ENCODE peak calls at places on chromosomes 16 and 17, in eight cellular contexts. H is uterus, K is AG04450, R is pancreas, Z is prostate gland, C is heart left ventricle, G is A549, X is psoas muscle. N is an unnamed sample.

GRCh38 chr17:42767512-42767911 is 5.7 kb upstream of the VPS25 start:
- DNase-seq in X (no peak), R (no peak), K (no peak), G (no peak), Z (no peak), C (no peak), H (no peak), N (no peak)

GRCh38 chr16:49575352-49576172 is 202.0 kb downstream of the C16orf78 start:
- DNase-seq in C (peak), H (no peak), G (no peak), Z (no peak), R (peak), X (no peak), K (no peak), N (peak)

GRCh38 chr16:28925386-28926228 is 569 bp upstream of the RABEP2 start:
- DNase-seq in K (no peak), Z (peak), R (no peak), X (peak), G (peak), C (peak), H (peak), N (no peak)

GRCh38 chr16:88807626-88808453 is 3.9 kb downstream of the APRT start:
- DNase-seq in Z (no peak), C (no peak), X (peak), H (no peak), R (no peak), G (no peak), K (no peak), N (no peak)

GRCh38 chr16:68062910-68063393 is 22.2 kb upstream of the NFATC3 start:
- DNase-seq in G (no peak), R (no peak), H (no peak), K (no peak), C (no peak), Z (no peak), X (no peak), N (no peak)

GRCh38 chr16:77297996-77298637 is 98.9 kb downstream of the SYCE1L start:
- DNase-seq in H (no peak), C (no peak), X (no peak), R (no peak), K (no peak), G (no peak), Z (no peak), N (no peak)

GRCh38 chr17:68455756-68456528 is 1.4 kb downstream of the WIPI1 start:
- DNase-seq in G (no peak), K (no peak), Z (peak), R (no peak), H (no peak), C (no peak), X (no peak), N (no peak)

GRCh38 chr16:57115504-57116182 is 23.3 kb downstream of the CPNE2 start:
- DNase-seq in Z (peak), C (peak), H (peak), R (no peak), K (no peak), G (no peak), X (peak), N (peak)

GRCh38 chr17:80774146-80774545 is 217.5 kb upstream of the CHMP6 start:
- DNase-seq in Z (no peak), K (no peak), R (no peak), C (no peak), H (no peak), X (peak), G (no peak), N (no peak)

GRCh38 chr17:14737984-14738651 is 437.2 kb downstream of the HS3ST3B1 start:
- DNase-seq in G (peak), X (peak), Z (peak), K (peak), H (no peak), R (peak), C (peak), N (no peak)

GRCh38 chr16:86492267-86492960 is 17.9 kb upstream of the FOXF1 start:
- DNase-seq in X (no peak), G (no peak), K (no peak), C (no peak), Z (no peak), H (no peak), R (no peak), N (no peak)

GRCh38 chr16:626787-627457 is 3.9 kb upstream of the WFIKKN1 start:
- DNase-seq in H (peak), Z (no peak), G (peak), K (peak), R (no peak), X (peak), C (no peak), N (peak)

GRCh38 chr16:65600046-65600445 is 478.2 kb upstream of the CDH11 start:
- DNase-seq in R (no peak), Z (no peak), H (no peak), G (no peak), K (no peak), C (no peak), X (no peak), N (no peak)

GRCh38 chr17:80991645-80992076 is at the start of gene CHMP6:
- DNase-seq in X (peak), H (peak), K (peak), G (peak), Z (peak), R (peak), C (peak), N (peak)

GRCh38 chr17:34024303-34025178 is 230.5 kb upstream of the CCL2 start:
- DNase-seq in G (no peak), R (no peak), C (no peak), Z (no peak), X (no peak), H (no peak), K (no peak), N (no peak)

GRCh38 chr16:24755201-24755874 is 25.9 kb downstream of the TNRC6A start:
- DNase-seq in C (no peak), K (no peak), Z (no peak), H (no peak), R (no peak), G (no peak), X (no peak), N (no peak)

GRCh38 chr16:8374032-8374431 is 216.3 kb downstream of the TMEM114 start:
- DNase-seq in R (no peak), C (no peak), H (no peak), G (no peak), K (no peak), X (no peak), Z (no peak), N (no peak)

GRCh38 chr16:56866955-56867830 is 2.2 kb downstream of the SLC12A3 start:
- DNase-seq in X (no peak), G (peak), C (no peak), H (no peak), R (no peak), K (no peak), Z (peak), N (no peak)

GRCh38 chr16:88911946-88912310 is 45.5 kb upstream of the PABPN1L start:
- DNase-seq in C (no peak), R (no peak), G (no peak), X (no peak), H (no peak), Z (no peak), K (no peak), N (no peak)

GRCh38 chr16:27644165-27644564 is 94.2 kb downstream of the KATNIP start:
- DNase-seq in C (no peak), G (no peak), R (no peak), Z (no peak), H (no peak), X (no peak), K (no peak), N (no peak)

GRCh38 chr16:27639588-27640276 is 89.8 kb downstream of the KATNIP start:
- DNase-seq in R (no peak), K (peak), H (no peak), G (peak), X (no peak), C (no peak), Z (peak), N (no peak)

GRCh38 chr16:27640277-27640600 is 90.3 kb downstream of the KATNIP start:
- DNase-seq in R (no peak), H (no peak), C (no peak), X (no peak), K (no peak), G (no peak), Z (no peak), N (peak)

GRCh38 chr16:27641260-27641659 is 91.3 kb downstream of the KATNIP start:
- DNase-seq in G (no peak), R (no peak), Z (no peak), K (no peak), X (no peak), H (no peak), C (no peak), N (no peak)

DNA sequence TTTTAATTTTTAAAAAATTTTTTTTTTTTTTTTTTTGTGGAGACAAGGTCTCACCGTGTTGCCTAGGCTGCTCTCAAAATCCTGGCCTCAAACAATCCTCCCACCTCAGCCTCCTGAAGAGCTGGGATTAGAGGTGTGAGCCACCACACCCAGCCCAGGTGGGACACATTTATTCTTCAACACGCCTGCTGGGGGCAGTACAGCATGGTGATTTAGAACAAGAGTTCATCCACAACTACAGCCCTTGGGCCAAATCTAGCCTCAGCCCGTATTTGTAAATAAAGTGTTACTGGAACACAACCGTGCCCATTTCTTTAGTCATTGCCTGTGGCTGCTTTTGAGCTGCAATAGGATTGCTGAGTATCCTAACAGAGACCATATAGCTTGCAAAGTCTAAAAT is 92.8 kb downstream of the KATNIP start:
- DNase-seq in C (no peak), R (no peak), H (no peak), K (no peak), Z (no peak), G (no peak), X (no peak), N (no peak)
- TF ChIP-seq CTCF in C (peak), R (no peak), H (no peak), K (no peak), Z (no peak), G (no peak), X (peak), N (peak)

DNA sequence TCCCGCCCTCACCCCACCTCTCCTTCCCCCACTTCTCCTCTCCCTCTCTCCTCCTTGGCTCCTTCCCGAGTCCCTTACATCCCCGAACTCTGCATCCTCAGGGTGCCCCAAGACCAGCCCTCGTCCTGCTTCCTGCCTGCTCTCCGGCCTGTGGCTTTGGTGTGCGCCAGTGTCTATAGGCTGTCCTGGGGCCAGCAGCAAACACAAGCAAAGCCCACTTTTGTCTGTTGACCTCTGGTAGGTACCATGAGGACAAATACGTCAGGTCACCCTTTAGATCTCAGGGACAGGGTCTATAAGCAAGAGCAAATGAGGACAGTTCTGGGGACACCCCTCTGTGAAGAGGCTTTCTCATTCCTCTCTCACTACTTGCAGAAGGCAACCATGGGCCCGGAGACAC is 327 bp upstream of the COPZ2 start:
- DNase-seq in Z (no peak), K (no peak), R (no peak), G (peak), H (no peak), C (no peak), X (no peak), N (no peak)
- H3K4me3 ChIP-seq in Z (peak), K (peak), R (peak), G (peak), H (peak), C (peak), X (peak), N (no peak)

GRCh38 chr16:17965131-17965530 is 371.4 kb downstream of the NPIPA8 start:
- DNase-seq in R (no peak), K (no peak), X (no peak), G (no peak), H (no peak), C (no peak), Z (no peak), N (no peak)

GRCh38 chr16:17962726-17963125 is 373.8 kb downstream of the NPIPA8 start:
- DNase-seq in H (no peak), Z (no peak), C (no peak), K (no peak), R (no peak), X (no peak), G (no peak), N (no peak)

GRCh38 chr16:17964196-17964595 is 372.3 kb downstream of the NPIPA8 start:
- DNase-seq in C (no peak), K (no peak), Z (no peak), H (no peak), X (no peak), R (no peak), G (no peak), N (no peak)

DNA sequence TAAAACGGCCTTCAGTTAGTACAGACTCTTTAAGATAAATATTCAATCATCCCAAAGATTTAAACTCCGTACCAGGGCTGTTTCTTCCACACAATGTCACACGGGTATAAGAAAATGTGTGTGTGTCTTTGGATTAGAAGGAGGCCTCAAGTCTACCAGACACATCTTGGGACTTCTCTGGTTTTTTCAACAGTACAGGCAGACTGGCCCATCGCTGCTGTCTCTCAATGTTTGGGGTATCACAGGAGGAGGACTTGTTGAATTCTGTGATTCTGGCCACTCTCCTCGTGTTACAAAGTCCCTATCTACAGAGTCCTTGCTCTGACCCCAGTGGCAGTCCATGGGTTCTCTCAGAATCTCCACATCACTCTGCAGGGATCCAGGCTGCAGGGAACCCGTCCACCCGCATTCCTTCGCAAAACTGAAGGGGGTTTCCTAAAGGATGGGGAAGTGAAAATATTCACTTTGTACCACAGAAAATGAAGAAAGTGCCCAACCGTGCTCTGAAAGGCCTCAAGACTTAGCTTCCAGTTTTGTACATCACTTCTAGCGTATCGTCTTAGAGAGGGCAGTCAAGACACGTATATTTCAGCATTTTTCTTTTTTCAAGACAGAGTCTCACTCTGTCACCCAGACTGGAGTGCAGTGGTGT is 373.2 kb downstream of the NPIPA8 start:
- DNase-seq in H (no peak), G (no peak), K (no peak), R (no peak), Z (no peak), C (no peak), X (no peak), N (no peak)
- H3K27ac ChIP-seq in H (no peak), G (no peak), K (no peak), R (no peak), Z (no peak), C (no peak), X (no peak), N (no peak)

DNA sequence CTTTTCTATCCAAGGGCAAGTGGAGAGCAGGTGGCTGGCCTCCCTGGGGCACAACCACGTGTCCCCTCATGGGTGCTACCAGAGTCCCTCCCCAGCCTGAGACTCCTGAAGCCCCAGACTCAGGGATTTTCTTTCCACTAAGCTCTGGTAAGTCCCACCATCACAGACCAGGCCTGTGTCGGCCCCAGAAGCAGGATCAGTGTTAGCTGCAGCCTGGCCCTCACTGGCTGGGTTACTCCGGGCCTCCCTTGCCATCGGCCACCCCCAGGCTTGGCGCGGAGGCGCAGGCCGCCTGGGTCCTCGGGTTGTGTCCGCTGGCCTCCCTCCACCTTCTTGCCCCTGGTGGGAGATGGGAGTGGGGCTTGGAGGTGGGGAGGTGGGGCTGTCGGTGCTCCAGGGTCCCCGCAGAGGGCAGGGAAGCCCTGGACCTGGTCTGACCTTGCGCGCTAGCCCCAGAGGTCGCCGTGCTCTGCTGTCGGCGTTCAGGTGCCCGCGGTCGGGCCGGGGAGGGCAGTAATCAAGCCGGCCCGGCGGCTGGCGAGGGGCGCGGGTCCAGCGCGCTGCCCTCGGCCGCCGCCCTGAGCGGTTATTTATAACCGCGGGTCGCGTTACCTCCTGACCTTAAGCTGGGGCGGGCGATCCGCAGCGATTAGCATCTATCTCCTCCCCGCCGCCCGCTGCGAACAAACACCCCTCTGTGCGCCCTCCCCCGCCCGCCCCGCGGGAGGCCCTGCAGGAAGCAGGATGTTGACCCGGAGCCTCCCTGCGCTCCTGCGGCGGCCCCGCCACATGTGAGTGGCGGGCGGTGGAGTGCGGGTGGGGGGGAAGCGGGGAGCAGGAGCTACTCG is 78.1 kb upstream of the TOB1 start:
- DNase-seq in H (peak), X (peak), R (peak), Z (peak), C (peak), G (peak), K (no peak), N (no peak)
- TF ChIP-seq CTCF in H (no peak), X (no peak), R (no peak), Z (peak), C (no peak), G (no peak), K (no peak), N (peak)

GRCh38 chr17:39164675-39165143 is 1.3 kb downstream of the ARL5C start:
- DNase-seq in K (peak), Z (peak), C (peak), R (peak), H (peak), X (peak), G (peak), N (peak)
- H3K4me3 ChIP-seq in K (peak), Z (peak), C (peak), R (peak), H (peak), X (peak), G (peak), N (peak)

GRCh38 chr17:49753959-49754391 is 10.0 kb downstream of the FAM117A start:
- DNase-seq in H (peak), K (no peak), C (no peak), Z (no peak), X (no peak), G (no peak), R (peak), N (no peak)
- H3K27ac ChIP-seq in H (no peak), K (no peak), C (peak), Z (no peak), X (no peak), G (no peak), R (peak), N (no peak)

DNA sequence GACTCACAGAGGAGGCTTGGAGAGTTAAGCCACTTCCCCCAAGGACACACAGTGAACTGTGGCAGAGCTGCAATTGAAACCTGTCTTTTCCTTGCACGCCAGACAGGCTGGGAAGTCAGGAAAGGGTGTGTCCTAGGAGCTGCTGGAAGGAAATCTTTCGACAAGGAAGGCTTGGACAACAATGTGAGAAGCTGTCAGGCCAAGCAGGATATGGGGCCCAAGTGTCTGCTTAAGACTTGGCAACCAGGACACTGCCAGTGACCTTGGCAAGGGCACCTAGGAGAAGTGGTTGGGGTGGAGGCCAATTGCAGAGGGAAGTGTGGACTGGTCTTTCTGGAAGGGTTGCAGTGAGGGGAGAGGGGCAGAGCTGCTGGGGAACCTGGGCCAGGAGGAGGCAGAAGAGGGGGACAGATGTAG is 2.1 kb upstream of the CAMKK1 start:
- DNase-seq in R (peak), X (no peak), C (peak), K (no peak), Z (peak), G (no peak), H (no peak), N (no peak)
- TF ChIP-seq CTCF in R (no peak), X (no peak), C (no peak), K (no peak), Z (no peak), G (no peak), H (no peak), N (no peak)

DNA sequence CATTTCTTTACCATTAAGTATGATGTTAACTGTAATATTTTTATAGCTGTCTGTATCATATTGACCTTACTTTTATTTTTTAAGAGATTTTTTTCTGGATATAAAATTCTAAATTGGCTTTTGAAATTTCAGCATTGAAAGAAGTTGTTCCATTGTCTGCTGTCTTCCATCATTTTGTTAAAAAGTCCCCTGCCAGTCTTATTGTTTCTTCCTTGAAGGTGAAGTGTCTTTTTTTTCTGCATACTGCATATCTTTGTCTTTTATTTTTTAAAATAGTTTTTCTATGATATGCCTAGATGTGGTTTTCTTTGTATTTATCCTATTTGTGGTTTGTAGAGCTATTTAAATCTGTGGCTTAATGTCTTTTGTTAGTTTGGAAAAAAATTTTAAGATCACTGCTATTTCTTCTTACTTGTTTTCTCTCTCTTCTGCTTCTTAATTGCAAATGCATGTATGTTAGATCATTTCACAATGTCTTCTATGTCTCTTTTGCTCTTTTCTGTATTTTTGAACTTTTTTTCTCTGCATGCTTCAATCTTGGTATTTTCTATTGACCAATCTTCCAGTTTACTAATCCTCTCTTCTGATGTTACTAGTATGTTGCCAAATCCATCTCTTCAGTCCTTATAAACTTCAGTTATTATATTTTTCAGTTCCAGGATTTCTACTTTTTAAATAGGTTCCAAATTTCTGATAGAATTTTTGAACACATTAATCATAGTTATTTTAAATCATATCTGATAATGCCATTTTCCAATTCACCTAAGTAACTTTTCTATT is 20.2 kb downstream of the IL21R start:
- DNase-seq in G (no peak), R (no peak), C (no peak), K (no peak), X (no peak), Z (no peak), H (no peak), N (no peak)
- H3K4me3 ChIP-seq in G (no peak), R (no peak), C (no peak), K (no peak), X (no peak), Z (no peak), H (no peak), N (no peak)

N was measured in dorsolateral prefrontal cortex.